ENCODE peak calls at places on chromosomes 3 and 15, in six cellular contexts. One of them, this sample, is unnamed.
A peak's percentile ranks its signal among the peaks of the same experiment; 100 is the strongest.

GRCh38 chr15:67479781-67480180 is 41.1 kb upstream of the C15orf61 start:
- DNase-seq in fibroblast of mammary gland: peak; percentile 89
- DNase-seq in spleen: no peak
- DNase-seq in IMR-90: peak; percentile 52
- DNase-seq in sigmoid colon: no peak
- DNase-seq in OCI-LY7: no peak
- DNase-seq in this sample: peak; percentile 57

GRCh38 chr3:16437640-16438039 is 75.9 kb downstream of the RFTN1 start:
- DNase-seq in fibroblast of mammary gland: no peak
- DNase-seq in spleen: no peak
- DNase-seq in IMR-90: no peak
- DNase-seq in sigmoid colon: no peak
- DNase-seq in OCI-LY7: peak; percentile 35
- DNase-seq in this sample: no peak

GRCh38 chr15:40310001-40310959 is 2.5 kb upstream of the PLCB2 start:
- DNase-seq in fibroblast of mammary gland: peak; percentile 30
- DNase-seq in spleen: peak; percentile 91
- DNase-seq in IMR-90: peak; percentile 33
- DNase-seq in sigmoid colon: peak; percentile 72
- DNase-seq in OCI-LY7: peak; percentile 60
- DNase-seq in this sample: no peak

GRCh38 chr15:41661529-41662225 is 1.5 kb downstream of the MGA start:
- DNase-seq in fibroblast of mammary gland: peak; percentile 73
- DNase-seq in spleen: peak; percentile 93
- DNase-seq in IMR-90: peak; percentile 82
- DNase-seq in sigmoid colon: peak; percentile 90
- DNase-seq in OCI-LY7: peak; percentile 88
- DNase-seq in this sample: peak; percentile 74

GRCh38 chr3:150291515-150291914 is 116.6 kb upstream of the TSC22D2 start:
- DNase-seq in fibroblast of mammary gland: no peak
- DNase-seq in spleen: no peak
- DNase-seq in IMR-90: no peak
- DNase-seq in sigmoid colon: no peak
- DNase-seq in OCI-LY7: no peak
- DNase-seq in this sample: no peak

GRCh38 chr3:163056874-163057497 is 1560.4 kb downstream of the OTOL1 start:
- DNase-seq in fibroblast of mammary gland: peak; percentile 66
- DNase-seq in spleen: no peak
- DNase-seq in IMR-90: peak; percentile 19
- DNase-seq in sigmoid colon: no peak
- DNase-seq in OCI-LY7: peak; percentile 44
- DNase-seq in this sample: peak; percentile 32

GRCh38 chr3:160016972-160017371 is 28.3 kb downstream of the IL12A start:
- DNase-seq in fibroblast of mammary gland: peak; percentile 67
- DNase-seq in spleen: no peak
- DNase-seq in IMR-90: peak; percentile 79
- DNase-seq in sigmoid colon: no peak
- DNase-seq in OCI-LY7: no peak
- DNase-seq in this sample: no peak

GRCh38 chr3:58059349-58060321 is 51.4 kb downstream of the FLNB start:
- DNase-seq in fibroblast of mammary gland: peak; percentile 87
- DNase-seq in spleen: no peak
- DNase-seq in IMR-90: peak; percentile 99
- DNase-seq in sigmoid colon: peak; percentile 91
- DNase-seq in OCI-LY7: no peak
- DNase-seq in this sample: peak; percentile 94

GRCh38 chr15:52912172-52912571 is 122.0 kb upstream of the ONECUT1 start:
- DNase-seq in fibroblast of mammary gland: no peak
- DNase-seq in spleen: no peak
- DNase-seq in IMR-90: no peak
- DNase-seq in sigmoid colon: no peak
- DNase-seq in OCI-LY7: no peak
- DNase-seq in this sample: no peak

GRCh38 chr15:75367406-75367912 is 948 bp downstream of the MAN2C1 start:
- DNase-seq in fibroblast of mammary gland: no peak
- DNase-seq in spleen: no peak
- DNase-seq in IMR-90: no peak
- DNase-seq in sigmoid colon: no peak
- DNase-seq in OCI-LY7: no peak
- DNase-seq in this sample: no peak
- TF ChIP-seq CTCF in fibroblast of mammary gland: no peak
- TF ChIP-seq CTCF in spleen: no peak
- TF ChIP-seq CTCF in IMR-90: no peak
- TF ChIP-seq CTCF in sigmoid colon: no peak
- TF ChIP-seq CTCF in OCI-LY7: no peak
- TF ChIP-seq CTCF in this sample: no peak

GRCh38 chr15:35507932-35508638 is 37.9 kb downstream of the DPH6 start:
- DNase-seq in fibroblast of mammary gland: no peak
- DNase-seq in spleen: no peak
- DNase-seq in IMR-90: no peak
- DNase-seq in sigmoid colon: no peak
- DNase-seq in OCI-LY7: no peak
- DNase-seq in this sample: no peak
- H3K4me3 ChIP-seq in fibroblast of mammary gland: no peak overlapping the region
- H3K4me3 ChIP-seq in spleen: no peak overlapping the region
- H3K4me3 ChIP-seq in IMR-90: no peak overlapping the region
- H3K4me3 ChIP-seq in sigmoid colon: no peak overlapping the region
- H3K4me3 ChIP-seq in OCI-LY7: no peak overlapping the region
- H3K4me3 ChIP-seq in this sample: no peak overlapping the region

DNA sequence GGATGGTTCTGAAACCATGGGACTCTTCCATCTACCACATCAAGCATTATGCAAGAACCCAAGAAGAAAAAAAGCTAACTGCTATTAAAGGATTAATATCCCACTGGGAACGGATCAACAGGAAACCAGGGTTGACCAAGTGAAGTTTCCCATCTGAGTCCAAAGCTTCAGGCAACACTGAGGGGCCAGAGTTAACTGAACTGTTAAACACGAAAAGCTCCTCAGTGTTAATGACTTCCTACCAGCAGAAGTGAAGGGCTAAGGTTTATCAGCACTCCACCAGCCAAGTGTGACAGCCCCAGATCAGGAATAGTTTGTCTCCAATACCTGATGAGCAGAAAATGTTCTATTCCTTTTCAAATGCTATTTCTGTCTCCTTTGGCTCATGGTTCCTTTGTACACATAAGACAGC is 36.7 kb downstream of the PTPN9 start:
- DNase-seq in fibroblast of mammary gland: no peak
- DNase-seq in spleen: no peak
- DNase-seq in IMR-90: no peak
- DNase-seq in sigmoid colon: no peak
- DNase-seq in OCI-LY7: no peak
- DNase-seq in this sample: no peak
- TF ChIP-seq CTCF in fibroblast of mammary gland: no peak
- TF ChIP-seq CTCF in spleen: no peak
- TF ChIP-seq CTCF in IMR-90: no peak
- TF ChIP-seq CTCF in sigmoid colon: no peak
- TF ChIP-seq CTCF in OCI-LY7: no peak
- TF ChIP-seq CTCF in this sample: no peak

DNA sequence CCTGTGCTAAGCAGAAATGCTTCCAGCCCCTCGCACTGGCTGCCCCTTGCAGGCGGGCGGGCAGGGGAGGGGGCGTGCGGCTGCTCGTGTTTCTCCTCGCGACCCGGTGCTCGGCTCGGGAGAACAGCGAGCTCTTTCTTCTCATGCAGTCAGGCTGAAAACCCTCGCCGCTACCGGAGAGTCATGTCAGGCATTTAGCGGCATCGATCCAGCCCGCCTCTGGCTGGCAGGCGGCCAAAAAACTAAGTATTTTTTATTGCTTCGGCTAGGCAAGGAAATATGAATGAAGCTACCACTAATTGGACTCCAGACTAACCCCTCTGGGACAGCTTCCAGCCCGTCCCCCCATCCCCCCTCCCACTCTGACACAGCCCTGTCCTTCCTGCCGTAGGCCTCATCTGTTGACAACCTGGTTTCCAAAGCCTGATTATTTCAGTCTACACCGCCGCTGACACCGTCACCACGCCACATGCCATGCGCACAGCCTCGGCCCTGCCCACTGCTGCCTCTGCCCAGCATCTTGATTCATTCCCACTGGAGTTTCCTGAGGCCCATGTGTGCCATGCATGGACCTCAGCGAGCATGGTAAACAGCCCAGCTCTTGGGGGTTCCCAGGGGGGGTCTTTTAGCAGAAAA is 35.3 kb downstream of the TLE3 start:
- DNase-seq in fibroblast of mammary gland: peak; percentile 95
- DNase-seq in spleen: peak; percentile 62
- DNase-seq in IMR-90: peak; percentile 90
- DNase-seq in sigmoid colon: peak; percentile 90
- DNase-seq in OCI-LY7: no peak
- DNase-seq in this sample: peak; percentile 97
- H3K4me3 ChIP-seq in fibroblast of mammary gland: no peak overlapping the region
- H3K4me3 ChIP-seq in spleen: no peak overlapping the region
- H3K4me3 ChIP-seq in IMR-90: no peak overlapping the region
- H3K4me3 ChIP-seq in sigmoid colon: no peak overlapping the region
- H3K4me3 ChIP-seq in OCI-LY7: no peak overlapping the region
- H3K4me3 ChIP-seq in this sample: no peak overlapping the region